ENCODE peak calls at places on chromosomes 3 and 15, in six cellular contexts. B is HCT116, F is IMR-90, V is K562, Z is body of pancreas, G is spleen. T is an unnamed sample. For H3K27me3, the result is how much of the 10 kb centered on the place peaks cover.

GRCh38 chr3:129439381-129439816 is 349 bp downstream of the MBD4 start:
- DNase-seq in B (no peak), F (no peak), V (peak), Z (peak), G (peak), T (peak)

GRCh38 chr15:85704720-85705119 is 90.0 kb downstream of the KLHL25 start:
- DNase-seq in B (no peak), F (no peak), V (no peak), Z (no peak), G (no peak), T (no peak)

GRCh38 chr3:57582470-57583168 is 14.5 kb downstream of the ARF4 start:
- DNase-seq in B (peak), F (no peak), V (no peak), Z (no peak), G (no peak), T (no peak)

GRCh38 chr3:195909294-195909644 is 918 bp upstream of the TNK2 start:
- DNase-seq in B (no peak), F (peak), V (no peak), Z (no peak), G (no peak), T (no peak)

GRCh38 chr15:42367041-42367440 is 7.7 kb downstream of the CAPN3 start:
- DNase-seq in B (no peak), F (no peak), V (no peak), Z (no peak), G (no peak), T (no peak)

GRCh38 chr3:185402561-185402960 is 39.6 kb downstream of the MAP3K13 start:
- DNase-seq in B (no peak), F (peak), V (no peak), Z (peak), G (no peak), T (peak)

GRCh38 chr3:70914889-70915288 is 602.5 kb upstream of the MDFIC2 start:
- DNase-seq in B (no peak), F (no peak), V (no peak), Z (no peak), G (no peak), T (no peak)

GRCh38 chr3:42823351-42823750 is 14.1 kb downstream of the ACKR2 start:
- DNase-seq in B (no peak), F (peak), V (no peak), Z (no peak), G (no peak), T (no peak)

GRCh38 chr3:72214065-72215048 is 429.4 kb upstream of the PROK2 start:
- DNase-seq in B (no peak), F (no peak), V (no peak), Z (no peak), G (no peak), T (no peak)

GRCh38 chr3:196643201-196643749 is 3.8 kb downstream of the NRROS start:
- DNase-seq in B (no peak), F (no peak), V (no peak), Z (no peak), G (peak), T (no peak)

GRCh38 chr15:47485419-47485818 is 231.9 kb upstream of the SEMA6D start:
- DNase-seq in B (no peak), F (peak), V (no peak), Z (no peak), G (no peak), T (no peak)

GRCh38 chr3:52153389-52154096 is 680 bp downstream of the POC1A start:
- DNase-seq in B (peak), F (peak), V (peak), Z (no peak), G (peak), T (peak)

GRCh38 chr3:191236635-191237034 is 37.6 kb downstream of the OSTN start:
- DNase-seq in B (no peak), F (peak), V (no peak), Z (no peak), G (no peak), T (no peak)

GRCh38 chr3:169966951-169967915 is 626 bp downstream of the SEC62 start:
- DNase-seq in B (no peak), F (peak), V (no peak), Z (peak), G (no peak), T (peak)

GRCh38 chr3:9362731-9363530 is at the start of gene THUMPD3:
- DNase-seq in B (peak), F (peak), V (peak), Z (peak), G (peak), T (peak)
- TF ChIP-seq POLR2A in B (peak), F (peak), V (peak), Z (peak), G (peak), T (peak)

GRCh38 chr3:13258280-13258679 is 161.8 kb downstream of the NUP210 start:
- DNase-seq in B (no peak), F (no peak), V (no peak), Z (no peak), G (no peak), T (no peak)
- H3K27me3 ChIP-seq in B (under half), F (under half), V (under half), Z (under half), G (under half), T (under half)

DNA sequence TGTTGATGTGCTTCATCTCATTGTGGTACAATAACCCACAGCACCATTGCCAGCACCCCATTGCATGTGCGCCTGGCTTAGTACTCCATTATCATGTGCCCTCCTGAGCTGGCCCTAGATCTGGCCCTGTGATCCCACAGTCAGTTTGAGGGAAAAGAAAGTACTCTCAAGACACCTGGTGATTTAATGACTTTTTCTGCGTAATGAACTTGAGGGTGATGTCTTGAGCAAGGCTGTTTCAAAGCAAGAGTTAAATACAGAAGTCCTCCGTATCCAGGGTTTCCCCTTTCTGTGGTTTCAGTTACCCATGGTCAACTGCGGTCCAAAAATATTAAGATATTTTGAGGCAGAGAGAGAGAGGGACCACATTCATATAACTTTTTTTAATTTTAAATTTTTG is 16.3 kb downstream of the C3orf20 start:
- DNase-seq in B (no peak), F (no peak), V (no peak), Z (no peak), G (no peak), T (no peak)
- TF ChIP-seq POLR2A in B (no peak), F (no peak), V (no peak), Z (no peak), G (no peak), T (no peak)

GRCh38 chr3:82144811-82145210 is 383.4 kb upstream of the GBE1 start:
- DNase-seq in B (no peak), F (no peak), V (no peak), Z (no peak), G (no peak), T (no peak)
- H3K27me3 ChIP-seq in B (under half), F (under half), V (under half), Z (under half), G (under half), T (under half)

GRCh38 chr3:157586293-157586692 is 83.1 kb upstream of the VEPH1 start:
- DNase-seq in B (no peak), F (no peak), V (no peak), Z (no peak), G (no peak), T (no peak)

GRCh38 chr3:157588386-157589060 is 85.3 kb upstream of the VEPH1 start:
- DNase-seq in B (no peak), F (no peak), V (no peak), Z (no peak), G (no peak), T (no peak)

GRCh38 chr3:157582634-157582968 is 79.4 kb upstream of the VEPH1 start:
- DNase-seq in B (no peak), F (no peak), V (no peak), Z (no peak), G (no peak), T (no peak)

GRCh38 chr3:157589168-157589567 is 86.0 kb upstream of the VEPH1 start:
- DNase-seq in B (no peak), F (no peak), V (no peak), Z (no peak), G (no peak), T (no peak)

DNA sequence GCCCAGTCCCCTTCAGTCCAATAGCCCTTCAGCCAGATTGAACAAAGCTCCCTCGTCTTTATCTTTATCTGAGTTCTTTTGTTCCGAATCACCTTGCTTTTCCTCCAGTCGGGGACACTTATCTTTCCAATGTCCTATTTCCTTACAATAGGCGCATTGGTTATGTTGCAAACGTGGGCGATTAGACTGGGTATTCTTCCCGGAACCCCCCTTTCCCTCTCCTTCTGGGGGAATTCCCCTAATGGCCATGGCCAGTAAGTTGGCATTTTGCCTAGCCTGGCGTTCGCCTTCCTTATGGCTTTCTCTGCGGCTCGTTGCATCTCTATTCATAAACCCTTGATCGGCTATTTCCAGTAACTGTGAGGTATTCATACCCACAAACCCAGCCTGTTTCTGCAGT is 82.2 kb upstream of the VEPH1 start:
- DNase-seq in B (no peak), F (no peak), V (no peak), Z (no peak), G (no peak), T (no peak)
- TF ChIP-seq POLR2A in B (no peak), F (no peak), V (no peak), Z (no peak), G (no peak), T (no peak)

GRCh38 chr3:13073976-13074375 is 747 bp upstream of the IQSEC1 start:
- DNase-seq in B (no peak), F (no peak), V (no peak), Z (no peak), G (no peak), T (no peak)
- H3K27me3 ChIP-seq in B (under half), F (half or more), V (half or more), Z (under half), G (under half), T (under half)

GRCh38 chr3:197953881-197954280 is 3.9 kb downstream of the RPL35A start:
- DNase-seq in B (no peak), F (peak), V (no peak), Z (no peak), G (no peak), T (peak)
- TF ChIP-seq POLR2A in B (no peak), F (no peak), V (no peak), Z (no peak), G (no peak), T (no peak)